ENCODE peak calls at places on chromosome 4, in six cellular contexts. V, W, Q, D, Y and O are unnamed samples. For H3K4me1, the result is how much of the 10 kb centered on the place peaks cover.

GRCh38 chr4:47334597-47335185 is 128.8 kb downstream of the COMMD8 start:
- DNase-seq in V (no peak), W (peak), Q (no peak), D (no peak), Y (no peak), O (no peak)

GRCh38 chr4:118969359-118969758 is 80.7 kb downstream of the SYNPO2 start:
- DNase-seq in V (no peak), W (peak), Q (no peak), D (peak), Y (peak), O (peak)

GRCh38 chr4:57499786-57500185 is 389.6 kb upstream of the IGFBP7 start:
- DNase-seq in V (no peak), W (peak), Q (no peak), D (no peak), Y (no peak), O (no peak)

GRCh38 chr4:128513664-128514484 is 226.3 kb upstream of the PGRMC2 start:
- DNase-seq in V (no peak), W (peak), Q (no peak), D (no peak), Y (no peak), O (no peak)

GRCh38 chr4:83171640-83172039 is 57.1 kb upstream of the PLAC8 start:
- DNase-seq in V (no peak), W (no peak), Q (no peak), D (no peak), Y (no peak), O (no peak)

GRCh38 chr4:163344147-163345050 is 707 bp downstream of the NPY5R start:
- DNase-seq in V (peak), W (peak), Q (peak), D (no peak), Y (no peak), O (peak)

GRCh38 chr4:94801016-94801415 is 43.3 kb downstream of the BMPR1B start:
- DNase-seq in V (no peak), W (no peak), Q (no peak), D (no peak), Y (no peak), O (no peak)

GRCh38 chr4:126071346-126072333 is 756.9 kb downstream of the FAT4 start:
- DNase-seq in V (no peak), W (peak), Q (no peak), D (no peak), Y (peak), O (no peak)

GRCh38 chr4:3873446-3874415 is 107.5 kb downstream of the ADRA2C start:
- DNase-seq in V (no peak), W (no peak), Q (peak), D (no peak), Y (no peak), O (peak)

GRCh38 chr4:6331468-6331867 is 61.8 kb downstream of the WFS1 start:
- DNase-seq in V (no peak), W (no peak), Q (no peak), D (no peak), Y (no peak), O (no peak)

GRCh38 chr4:5963611-5964010 is 54.6 kb downstream of the C4orf50 start:
- DNase-seq in V (no peak), W (no peak), Q (no peak), D (no peak), Y (no peak), O (no peak)

GRCh38 chr4:53702334-53703266 is 111.3 kb upstream of the LNX1 start:
- DNase-seq in V (peak), W (peak), Q (peak), D (peak), Y (peak), O (peak)

GRCh38 chr4:127501103-127501502 is 131.7 kb upstream of the INTU start:
- DNase-seq in V (no peak), W (no peak), Q (no peak), D (no peak), Y (no peak), O (no peak)

GRCh38 chr4:86939737-86940141 is 4.9 kb downstream of the AFF1 start:
- DNase-seq in V (no peak), W (no peak), Q (no peak), D (no peak), Y (no peak), O (no peak)

GRCh38 chr4:11914406-11914805 is 485.7 kb upstream of the HS3ST1 start:
- DNase-seq in V (no peak), W (no peak), Q (no peak), D (no peak), Y (no peak), O (no peak)

GRCh38 chr4:73193659-73194058 is 64.9 kb downstream of the ANKRD17 start:
- DNase-seq in V (no peak), W (no peak), Q (no peak), D (no peak), Y (no peak), O (no peak)

GRCh38 chr4:52628974-52629373 is 30.1 kb downstream of the USP46 start:
- DNase-seq in V (no peak), W (no peak), Q (no peak), D (no peak), Y (no peak), O (no peak)

GRCh38 chr4:146709956-146710355 is 71.3 kb downstream of the POU4F2 start:
- DNase-seq in V (no peak), W (no peak), Q (no peak), D (no peak), Y (no peak), O (no peak)

GRCh38 chr4:68375667-68376559 is 26.0 kb upstream of the YTHDC1 start:
- DNase-seq in V (peak), W (peak), Q (no peak), D (no peak), Y (no peak), O (no peak)

GRCh38 chr4:6480532-6481088 is 8.2 kb upstream of the PPP2R2C start:
- DNase-seq in V (no peak), W (no peak), Q (no peak), D (no peak), Y (no peak), O (no peak)

GRCh38 chr4:126582737-126583136 is 1050.0 kb upstream of the INTU start:
- DNase-seq in V (no peak), W (peak), Q (peak), D (no peak), Y (no peak), O (no peak)

GRCh38 chr4:44760142-44760898 is 34.0 kb upstream of the GNPDA2 start:
- DNase-seq in V (no peak), W (peak), Q (no peak), D (no peak), Y (no peak), O (no peak)

GRCh38 chr4:94307231-94307840 is 35.3 kb downstream of the HPGDS start:
- DNase-seq in V (no peak), W (peak), Q (no peak), D (no peak), Y (no peak), O (no peak)

GRCh38 chr4:38078590-38079381 is 118.6 kb downstream of the PTTG2 start:
- DNase-seq in V (no peak), W (peak), Q (no peak), D (no peak), Y (no peak), O (no peak)

GRCh38 chr4:109015413-109015810 is 252.6 kb upstream of the ETNPPL start:
- DNase-seq in V (no peak), W (no peak), Q (no peak), D (no peak), Y (no peak), O (no peak)

GRCh38 chr4:152480901-152481300 is 55.0 kb downstream of the FBXW7 start:
- DNase-seq in V (no peak), W (no peak), Q (no peak), D (no peak), Y (no peak), O (no peak)

GRCh38 chr4:152482211-152482610 is 53.7 kb downstream of the FBXW7 start:
- DNase-seq in V (no peak), W (no peak), Q (no peak), D (no peak), Y (no peak), O (no peak)

GRCh38 chr4:152488246-152488645 is 47.6 kb downstream of the FBXW7 start:
- DNase-seq in V (no peak), W (no peak), Q (no peak), D (no peak), Y (no peak), O (no peak)

GRCh38 chr4:152486414-152487389 is 49.2 kb downstream of the FBXW7 start:
- DNase-seq in V (no peak), W (no peak), Q (no peak), D (no peak), Y (no peak), O (no peak)

GRCh38 chr4:152485726-152486276 is 50.1 kb downstream of the FBXW7 start:
- DNase-seq in V (no peak), W (peak), Q (no peak), D (no peak), Y (no peak), O (no peak)
- H3K4me3 ChIP-seq in V (no peak), W (no peak), Q (no peak), D (no peak), Y (no peak), O (no peak)

GRCh38 chr4:41148292-41148691 is 66.0 kb downstream of the APBB2 start:
- DNase-seq in V (no peak), W (no peak), Q (no peak), D (no peak), Y (no peak), O (no peak)

GRCh38 chr4:41144812-41145211 is 69.5 kb downstream of the APBB2 start:
- DNase-seq in V (no peak), W (no peak), Q (no peak), D (no peak), Y (no peak), O (no peak)

GRCh38 chr4:41146196-41146595 is 68.1 kb downstream of the APBB2 start:
- DNase-seq in V (no peak), W (no peak), Q (no peak), D (no peak), Y (no peak), O (no peak)

GRCh38 chr4:41145571-41146078 is 68.7 kb downstream of the APBB2 start:
- DNase-seq in V (no peak), W (peak), Q (no peak), D (no peak), Y (no peak), O (no peak)

DNA sequence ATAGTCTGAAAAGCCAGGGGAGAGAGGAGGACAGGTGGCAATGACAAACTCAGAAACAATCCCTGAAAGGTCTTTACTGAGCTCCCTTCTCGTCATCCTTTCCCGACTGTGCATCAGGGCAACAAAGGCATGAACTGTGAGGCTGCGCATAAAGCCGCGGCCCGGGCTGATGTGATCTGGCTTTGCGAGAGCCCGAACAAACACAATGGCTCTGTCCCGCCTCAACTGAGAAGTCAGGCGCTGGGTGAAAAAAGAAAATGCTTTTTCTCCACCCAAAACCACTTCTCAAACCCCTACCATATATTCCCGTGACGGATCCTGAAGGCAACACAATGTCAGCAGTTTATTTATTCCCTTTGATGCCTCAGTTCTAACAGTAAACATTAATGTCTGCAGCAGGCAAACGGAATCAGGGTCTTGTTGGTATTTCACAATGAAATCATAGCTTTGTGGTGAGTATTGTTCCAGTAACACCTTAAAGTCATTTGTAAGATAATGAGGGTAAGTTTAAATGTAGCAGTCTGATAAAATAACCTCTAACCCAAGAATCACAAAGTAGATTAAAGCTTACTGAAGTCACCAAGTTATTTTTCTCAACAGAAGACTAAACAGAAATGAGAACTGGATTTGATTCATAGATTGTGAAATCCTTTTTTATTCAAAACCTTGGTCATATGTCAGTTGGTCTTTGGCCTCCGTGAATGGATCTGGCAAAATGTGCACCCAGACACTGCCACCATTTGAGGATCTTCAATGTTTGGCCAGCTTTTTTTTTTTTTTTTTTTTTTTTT is 67.4 kb downstream of the APBB2 start:
- DNase-seq in V (no peak), W (peak), Q (no peak), D (peak), Y (peak), O (peak)
- H3K4me1 ChIP-seq in V (under half), W (half or more), Q (under half), D (under half), Y (half or more), O (under half)

DNA sequence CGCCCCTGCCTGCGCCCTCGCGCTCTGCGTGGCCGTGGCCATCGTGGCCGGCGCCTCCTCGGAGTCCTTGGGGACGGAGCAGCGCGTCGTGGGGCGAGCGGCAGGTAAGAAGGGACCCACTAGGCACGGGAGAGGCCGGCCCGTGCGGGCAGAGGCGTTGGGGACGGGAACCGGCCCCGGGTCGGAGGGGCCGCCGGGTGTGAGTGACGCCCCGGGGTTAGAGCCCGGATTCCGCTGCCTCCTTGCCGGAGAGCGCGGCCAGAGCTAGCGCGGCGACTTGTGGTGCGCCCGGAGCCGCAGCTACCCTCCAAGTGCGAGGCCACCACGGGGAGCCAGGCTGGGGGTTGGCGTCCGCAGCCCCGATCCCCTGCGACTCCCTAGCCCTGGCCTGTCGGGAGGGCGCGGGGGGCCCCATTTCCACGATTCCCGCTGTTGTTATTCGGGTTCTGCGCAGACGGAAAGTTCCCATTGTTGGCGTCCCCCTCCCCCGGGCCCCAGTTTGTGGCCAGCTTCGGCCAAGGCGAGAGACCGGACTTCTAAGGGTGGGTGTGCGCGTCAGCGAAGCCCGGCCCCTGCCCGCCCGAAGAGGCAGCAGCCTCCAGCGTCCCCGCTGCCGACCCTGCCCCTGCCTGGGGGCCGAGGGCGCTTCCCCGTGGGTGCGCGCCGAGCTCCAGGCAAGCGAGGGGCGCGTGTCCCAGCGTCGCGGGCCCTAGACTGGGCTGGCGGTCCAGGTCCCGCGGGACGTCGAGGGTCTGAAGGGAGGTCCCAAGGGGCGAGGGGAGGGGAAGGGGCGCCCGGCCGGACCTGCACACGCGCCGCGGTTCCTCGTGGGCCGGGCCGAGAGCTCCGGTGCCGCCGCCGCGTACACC is 1.1 kb downstream of the FGFR3 start:
- DNase-seq in V (no peak), W (peak), Q (no peak), D (no peak), Y (no peak), O (no peak)
- H3K4me3 ChIP-seq in V (peak), W (no peak), Q (peak), D (peak), Y (peak), O (peak)

GRCh38 chr4:176782191-176782590 is 10.5 kb downstream of the VEGFC start:
- DNase-seq in V (no peak), W (no peak), Q (no peak), D (no peak), Y (no peak), O (no peak)

GRCh38 chr4:176782794-176783193 is 9.9 kb downstream of the VEGFC start:
- DNase-seq in V (no peak), W (peak), Q (no peak), D (no peak), Y (no peak), O (no peak)

GRCh38 chr4:176779421-176779820 is 13.3 kb downstream of the VEGFC start:
- DNase-seq in V (no peak), W (no peak), Q (no peak), D (no peak), Y (no peak), O (no peak)

GRCh38 chr4:176781739-176782100 is 11.0 kb downstream of the VEGFC start:
- DNase-seq in V (no peak), W (no peak), Q (no peak), D (no peak), Y (no peak), O (no peak)

GRCh38 chr4:176780995-176781738 is 11.6 kb downstream of the VEGFC start:
- DNase-seq in V (no peak), W (peak), Q (no peak), D (no peak), Y (no peak), O (no peak)
- H3K4me1 ChIP-seq in V (under half), W (under half), Q (under half), D (under half), Y (under half), O (under half)

DNA sequence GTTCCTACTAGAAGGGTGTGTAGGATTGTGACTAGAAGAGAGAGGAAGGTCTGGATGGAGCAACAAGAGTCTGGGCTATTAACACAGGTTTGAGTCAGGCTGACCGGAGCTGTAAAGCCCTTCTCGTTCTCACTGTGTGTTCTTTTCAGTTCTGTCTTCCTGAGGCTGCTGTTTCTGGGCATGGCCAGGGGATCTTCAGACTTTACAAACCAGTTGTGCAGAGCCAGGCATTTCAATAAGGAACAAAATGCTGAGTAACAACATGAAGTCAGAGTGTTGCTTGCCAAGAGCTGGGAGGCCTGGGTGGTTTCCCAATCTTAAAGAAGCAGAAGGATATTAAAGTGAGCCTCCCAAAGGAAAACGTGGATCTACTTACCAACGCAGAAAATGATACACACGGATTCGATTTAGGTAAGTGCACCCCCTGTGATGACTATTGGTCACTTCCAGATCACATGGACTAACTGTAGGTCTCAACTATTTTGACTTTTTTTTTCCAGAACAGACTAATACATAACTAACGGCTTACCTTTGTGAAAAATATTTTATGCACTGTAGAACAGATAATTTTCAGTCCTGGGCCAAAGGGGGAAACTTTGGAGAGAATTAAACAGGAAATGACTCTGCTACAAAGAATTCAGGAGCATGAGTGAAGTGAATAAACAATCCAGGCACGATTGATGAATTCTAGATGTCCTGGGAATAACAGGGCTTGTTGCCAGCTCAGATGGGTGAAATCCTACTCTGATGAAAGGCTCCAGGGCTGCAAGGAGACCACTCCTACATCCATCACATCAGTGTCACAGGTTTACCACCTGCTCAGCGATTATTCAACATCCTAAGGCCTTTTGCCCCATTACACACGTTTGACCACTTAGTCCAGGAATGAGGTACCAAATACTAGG is 94.5 kb downstream of the ANXA3 start:
- DNase-seq in V (no peak), W (peak), Q (no peak), D (peak), Y (peak), O (peak)
- H3K4me3 ChIP-seq in V (no peak), W (peak), Q (peak), D (no peak), Y (no peak), O (peak)

GRCh38 chr4:158819942-158820786 is 51.3 kb downstream of the FNIP2 start:
- DNase-seq in V (no peak), W (no peak), Q (no peak), D (no peak), Y (no peak), O (no peak)
- H3K4me1 ChIP-seq in V (under half), W (half or more), Q (under half), D (under half), Y (half or more), O (under half)

DNA sequence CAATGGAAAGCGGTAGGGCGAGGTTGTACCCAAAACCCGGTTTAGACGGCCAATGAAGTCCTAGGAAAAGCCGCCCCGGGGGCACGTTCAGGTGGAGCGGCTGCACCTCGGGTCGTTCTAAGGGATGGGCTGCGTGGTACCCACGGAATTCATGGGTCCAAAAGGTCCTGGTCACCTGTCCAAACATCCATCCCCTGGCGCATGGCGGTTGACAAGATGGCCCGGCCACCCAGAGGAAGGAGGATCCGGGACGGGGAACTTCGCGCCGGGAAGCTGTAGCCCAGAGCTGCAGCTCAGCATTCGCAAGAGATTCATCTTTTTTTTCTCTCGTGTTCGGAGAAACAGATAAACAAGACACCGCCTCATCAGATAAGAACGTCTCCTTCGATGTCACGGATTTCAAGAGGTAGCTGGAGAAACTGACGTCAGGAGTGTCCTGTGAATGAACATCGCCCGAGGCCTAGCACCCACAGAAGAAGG is 10.9 kb downstream of the PITX2 start:
- DNase-seq in V (no peak), W (no peak), Q (no peak), D (no peak), Y (no peak), O (no peak)
- H3K4me3 ChIP-seq in V (no peak), W (peak), Q (no peak), D (no peak), Y (peak), O (no peak)

GRCh38 chr4:80192252-80192866 is 4.9 kb upstream of the PRDM8 start:
- DNase-seq in V (no peak), W (no peak), Q (no peak), D (no peak), Y (no peak), O (no peak)

GRCh38 chr4:80189956-80190671 is 7.2 kb upstream of the PRDM8 start:
- DNase-seq in V (no peak), W (no peak), Q (peak), D (no peak), Y (no peak), O (no peak)

GRCh38 chr4:80195441-80196139 is 1.7 kb upstream of the PRDM8 start:
- DNase-seq in V (no peak), W (no peak), Q (no peak), D (no peak), Y (no peak), O (no peak)

GRCh38 chr4:80189581-80189955 is 7.7 kb upstream of the PRDM8 start:
- DNase-seq in V (no peak), W (no peak), Q (no peak), D (no peak), Y (no peak), O (no peak)

GRCh38 chr4:80192937-80193336 is 4.4 kb upstream of the PRDM8 start:
- DNase-seq in V (no peak), W (peak), Q (no peak), D (no peak), Y (no peak), O (no peak)
- H3K4me1 ChIP-seq in V (under half), W (under half), Q (under half), D (under half), Y (under half), O (under half)